ENCODE peak calls at places on chromosomes 11 and 22, in eight cellular contexts. One of them, this sample, is unnamed.

GRCh38 chr11:44766112-44766971 is 39.6 kb downstream of the TSPAN18 start:
- DNase-seq in AG09319: no peak
- DNase-seq in RWPE1: no peak
- DNase-seq in MCF 10A: no peak
- DNase-seq in thoracic aorta: peak; percentile 48
- DNase-seq in fibroblast of lung: peak; percentile 93
- DNase-seq in PC-9: no peak
- DNase-seq in cardiac muscle cell: peak; percentile 43
- DNase-seq in this sample: no peak

GRCh38 chr22:20656902-20657836 is 116.7 kb upstream of the SERPIND1 start:
- DNase-seq in PC-9: no peak
- DNase-seq in AG09319: no peak
- DNase-seq in cardiac muscle cell: no peak
- DNase-seq in thoracic aorta: no peak
- DNase-seq in RWPE1: no peak
- DNase-seq in MCF 10A: peak; percentile 1
- DNase-seq in fibroblast of lung: no peak
- DNase-seq in this sample: no peak

GRCh38 chr11:121595717-121596156 is 143.0 kb upstream of the SORL1-AS1 start:
- DNase-seq in cardiac muscle cell: no peak
- DNase-seq in RWPE1: peak; percentile 91
- DNase-seq in thoracic aorta: peak; percentile 59
- DNase-seq in PC-9: peak; percentile 94
- DNase-seq in fibroblast of lung: peak; percentile 100
- DNase-seq in MCF 10A: peak; percentile 97
- DNase-seq in AG09319: peak; percentile 98
- DNase-seq in this sample: no peak

GRCh38 chr11:121466063-121466794 is 13.5 kb upstream of the SORL1-AS1 start:
- DNase-seq in MCF 10A: peak; percentile 98
- DNase-seq in PC-9: peak; percentile 98
- DNase-seq in cardiac muscle cell: peak; percentile 65
- DNase-seq in AG09319: peak; percentile 57
- DNase-seq in fibroblast of lung: peak; percentile 97
- DNase-seq in RWPE1: peak; percentile 98
- DNase-seq in thoracic aorta: peak; percentile 95
- DNase-seq in this sample: peak; percentile 86

GRCh38 chr11:106624377-106624776 is 393.9 kb downstream of the GUCY1A2 start:
- DNase-seq in RWPE1: no peak
- DNase-seq in PC-9: no peak
- DNase-seq in cardiac muscle cell: no peak
- DNase-seq in fibroblast of lung: peak; percentile 26
- DNase-seq in AG09319: no peak
- DNase-seq in thoracic aorta: no peak
- DNase-seq in MCF 10A: peak; percentile 9
- DNase-seq in this sample: no peak

GRCh38 chr11:11532574-11532973 is 89.2 kb downstream of the GALNT18 start:
- DNase-seq in thoracic aorta: no peak
- DNase-seq in cardiac muscle cell: no peak
- DNase-seq in MCF 10A: no peak
- DNase-seq in AG09319: no peak
- DNase-seq in RWPE1: no peak
- DNase-seq in PC-9: no peak
- DNase-seq in fibroblast of lung: peak; percentile 32
- DNase-seq in this sample: no peak

GRCh38 chr22:40782521-40782920 is 36.6 kb downstream of the SLC25A17 start:
- DNase-seq in RWPE1: peak; percentile 49
- DNase-seq in PC-9: peak; percentile 89
- DNase-seq in MCF 10A: no peak
- DNase-seq in fibroblast of lung: no peak
- DNase-seq in cardiac muscle cell: no peak
- DNase-seq in AG09319: no peak
- DNase-seq in thoracic aorta: no peak
- DNase-seq in this sample: no peak

GRCh38 chr11:47928426-47928825 is 51.9 kb upstream of the PTPRJ start:
- DNase-seq in RWPE1: no peak
- DNase-seq in MCF 10A: no peak
- DNase-seq in fibroblast of lung: no peak
- DNase-seq in AG09319: no peak
- DNase-seq in cardiac muscle cell: no peak
- DNase-seq in PC-9: no peak
- DNase-seq in thoracic aorta: no peak
- DNase-seq in this sample: no peak

GRCh38 chr22:27747396-27748256 is 53.9 kb downstream of the MN1 start:
- DNase-seq in AG09319: no peak
- DNase-seq in thoracic aorta: no peak
- DNase-seq in fibroblast of lung: no peak
- DNase-seq in MCF 10A: peak; percentile 60
- DNase-seq in PC-9: no peak
- DNase-seq in RWPE1: no peak
- DNase-seq in cardiac muscle cell: no peak
- DNase-seq in this sample: no peak

GRCh38 chr11:10683429-10683828 is 10.1 kb downstream of the IRAG1 start:
- DNase-seq in MCF 10A: no peak
- DNase-seq in RWPE1: no peak
- DNase-seq in fibroblast of lung: no peak
- DNase-seq in cardiac muscle cell: no peak
- DNase-seq in AG09319: no peak
- DNase-seq in PC-9: no peak
- DNase-seq in thoracic aorta: no peak
- DNase-seq in this sample: no peak

GRCh38 chr11:95517453-95517852 is 272.1 kb downstream of the FAM76B start:
- DNase-seq in PC-9: no peak
- DNase-seq in thoracic aorta: no peak
- DNase-seq in RWPE1: no peak
- DNase-seq in AG09319: no peak
- DNase-seq in cardiac muscle cell: no peak
- DNase-seq in MCF 10A: no peak
- DNase-seq in fibroblast of lung: no peak
- DNase-seq in this sample: no peak

GRCh38 chr22:26956346-26956745 is 299.0 kb downstream of the MIAT start:
- DNase-seq in RWPE1: no peak
- DNase-seq in fibroblast of lung: peak; percentile 9
- DNase-seq in PC-9: no peak
- DNase-seq in AG09319: no peak
- DNase-seq in cardiac muscle cell: no peak
- DNase-seq in MCF 10A: no peak
- DNase-seq in thoracic aorta: no peak
- DNase-seq in this sample: no peak

GRCh38 chr11:28146123-28146751 is 38.0 kb downstream of the METTL15 start:
- DNase-seq in PC-9: peak; percentile 68
- DNase-seq in cardiac muscle cell: no peak
- DNase-seq in fibroblast of lung: peak; percentile 95
- DNase-seq in MCF 10A: peak; percentile 88
- DNase-seq in AG09319: peak; percentile 51
- DNase-seq in thoracic aorta: no peak
- DNase-seq in RWPE1: peak; percentile 81
- DNase-seq in this sample: no peak

GRCh38 chr11:118791015-118791960 is at the start of gene DDX6:
- DNase-seq in thoracic aorta: peak; percentile 78
- DNase-seq in cardiac muscle cell: peak; percentile 92
- DNase-seq in MCF 10A: peak; percentile 85
- DNase-seq in RWPE1: peak; percentile 88
- DNase-seq in AG09319: peak; percentile 74
- DNase-seq in fibroblast of lung: peak; percentile 89
- DNase-seq in PC-9: peak; percentile 73
- DNase-seq in this sample: peak; percentile 74
- TF ChIP-seq CTCF in thoracic aorta: peak; percentile 17
- TF ChIP-seq CTCF in cardiac muscle cell: peak; percentile 25
- TF ChIP-seq CTCF in MCF 10A: no peak
- TF ChIP-seq CTCF in RWPE1: peak; percentile 17
- TF ChIP-seq CTCF in AG09319: peak; percentile 37
- TF ChIP-seq CTCF in fibroblast of lung: peak; percentile 19
- TF ChIP-seq CTCF in PC-9: peak; percentile 53
- TF ChIP-seq CTCF in this sample: no peak

DNA sequence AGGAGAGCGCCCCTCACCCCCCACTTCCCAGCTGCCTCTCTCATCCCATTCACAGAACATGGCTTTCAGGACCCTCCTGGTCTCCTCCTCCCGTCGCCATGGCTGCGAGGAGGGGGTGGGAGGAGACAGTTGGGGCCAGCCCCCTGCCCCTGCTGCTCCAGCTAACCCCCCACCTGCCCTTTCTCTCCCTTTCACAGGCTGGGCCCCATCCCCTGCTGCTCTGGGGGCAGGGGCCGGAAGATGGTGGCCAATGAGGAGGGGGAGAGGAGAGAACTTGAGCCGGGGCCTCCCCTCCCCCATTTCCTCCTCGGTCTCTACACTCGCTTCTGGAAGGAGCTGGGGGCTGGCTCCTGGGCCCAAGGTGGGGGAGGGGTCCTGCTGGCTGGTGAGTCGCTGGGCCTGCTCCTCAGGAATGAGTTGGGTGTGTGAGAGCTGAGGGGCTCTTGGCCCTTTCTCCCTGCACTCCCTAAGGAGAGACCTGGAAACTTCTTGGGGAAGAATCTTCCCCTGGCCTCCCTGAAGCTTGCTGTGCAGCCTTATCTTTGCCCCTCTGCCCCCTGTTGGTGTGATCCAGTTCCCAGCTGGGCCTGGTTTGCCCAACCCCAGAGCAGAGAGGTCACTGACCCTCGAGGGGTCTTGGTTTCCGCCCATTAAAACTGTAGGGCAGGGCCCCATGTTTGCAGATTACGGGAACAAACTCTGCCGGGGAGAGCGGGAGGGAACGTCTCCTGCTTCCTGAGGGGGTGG is 10.2 kb downstream of the YPEL4 start:
- DNase-seq in thoracic aorta: no peak
- DNase-seq in PC-9: no peak
- DNase-seq in MCF 10A: no peak
- DNase-seq in AG09319: no peak
- DNase-seq in RWPE1: no peak
- DNase-seq in cardiac muscle cell: peak; percentile 97
- DNase-seq in fibroblast of lung: peak; percentile 68
- DNase-seq in this sample: no peak
- TF ChIP-seq CTCF in thoracic aorta: no peak
- TF ChIP-seq CTCF in PC-9: no peak
- TF ChIP-seq CTCF in MCF 10A: no peak
- TF ChIP-seq CTCF in AG09319: peak; percentile 11
- TF ChIP-seq CTCF in RWPE1: no peak
- TF ChIP-seq CTCF in cardiac muscle cell: no peak
- TF ChIP-seq CTCF in fibroblast of lung: no peak
- TF ChIP-seq CTCF in this sample: no peak

GRCh38 chr11:40302669-40303068 is 1156.8 kb downstream of the LRRC4C start:
- DNase-seq in RWPE1: no peak
- DNase-seq in cardiac muscle cell: no peak
- DNase-seq in thoracic aorta: no peak
- DNase-seq in AG09319: no peak
- DNase-seq in fibroblast of lung: peak; percentile 83
- DNase-seq in PC-9: no peak
- DNase-seq in MCF 10A: peak; percentile 70
- DNase-seq in this sample: no peak
- TF ChIP-seq CTCF in RWPE1: no peak
- TF ChIP-seq CTCF in cardiac muscle cell: no peak
- TF ChIP-seq CTCF in thoracic aorta: no peak
- TF ChIP-seq CTCF in AG09319: no peak
- TF ChIP-seq CTCF in fibroblast of lung: no peak
- TF ChIP-seq CTCF in PC-9: no peak
- TF ChIP-seq CTCF in MCF 10A: no peak
- TF ChIP-seq CTCF in this sample: no peak

GRCh38 chr11:61955416-61956135 is 5.4 kb downstream of the BEST1 start:
- DNase-seq in fibroblast of lung: no peak
- DNase-seq in thoracic aorta: no peak
- DNase-seq in AG09319: no peak
- DNase-seq in MCF 10A: no peak
- DNase-seq in cardiac muscle cell: peak; percentile 31
- DNase-seq in PC-9: no peak
- DNase-seq in RWPE1: no peak
- DNase-seq in this sample: no peak

GRCh38 chr11:61954106-61955030 is 4.2 kb downstream of the BEST1 start:
- DNase-seq in PC-9: no peak
- DNase-seq in cardiac muscle cell: no peak
- DNase-seq in MCF 10A: no peak
- DNase-seq in AG09319: no peak
- DNase-seq in fibroblast of lung: no peak
- DNase-seq in RWPE1: no peak
- DNase-seq in thoracic aorta: no peak
- DNase-seq in this sample: no peak

GRCh38 chr11:61952882-61953281 is 2.7 kb downstream of the BEST1 start:
- DNase-seq in cardiac muscle cell: no peak
- DNase-seq in fibroblast of lung: no peak
- DNase-seq in MCF 10A: no peak
- DNase-seq in AG09319: no peak
- DNase-seq in RWPE1: no peak
- DNase-seq in thoracic aorta: no peak
- DNase-seq in PC-9: no peak
- DNase-seq in this sample: no peak

GRCh38 chr11:61956191-61957027 is 6.3 kb downstream of the BEST1 start:
- DNase-seq in MCF 10A: no peak
- DNase-seq in cardiac muscle cell: no peak
- DNase-seq in RWPE1: no peak
- DNase-seq in fibroblast of lung: no peak
- DNase-seq in PC-9: no peak
- DNase-seq in AG09319: no peak
- DNase-seq in thoracic aorta: no peak
- DNase-seq in this sample: no peak

GRCh38 chr11:61955031-61955415 is 4.9 kb downstream of the BEST1 start:
- DNase-seq in cardiac muscle cell: peak; percentile 57
- DNase-seq in RWPE1: peak; percentile 65
- DNase-seq in PC-9: peak; percentile 55
- DNase-seq in thoracic aorta: no peak
- DNase-seq in fibroblast of lung: peak; percentile 53
- DNase-seq in MCF 10A: peak; percentile 81
- DNase-seq in AG09319: peak; percentile 66
- DNase-seq in this sample: no peak
- TF ChIP-seq CTCF in cardiac muscle cell: peak; percentile 34
- TF ChIP-seq CTCF in RWPE1: no peak
- TF ChIP-seq CTCF in PC-9: no peak
- TF ChIP-seq CTCF in thoracic aorta: no peak
- TF ChIP-seq CTCF in fibroblast of lung: no peak
- TF ChIP-seq CTCF in MCF 10A: no peak
- TF ChIP-seq CTCF in AG09319: peak; percentile 42
- TF ChIP-seq CTCF in this sample: no peak

GRCh38 chr11:41039592-41039991 is 419.9 kb downstream of the LRRC4C start:
- DNase-seq in AG09319: no peak
- DNase-seq in RWPE1: no peak
- DNase-seq in MCF 10A: no peak
- DNase-seq in cardiac muscle cell: no peak
- DNase-seq in thoracic aorta: no peak
- DNase-seq in PC-9: peak; percentile 17
- DNase-seq in fibroblast of lung: no peak
- DNase-seq in this sample: no peak

GRCh38 chr11:41044747-41045146 is 414.7 kb downstream of the LRRC4C start:
- DNase-seq in cardiac muscle cell: no peak
- DNase-seq in thoracic aorta: no peak
- DNase-seq in AG09319: no peak
- DNase-seq in MCF 10A: no peak
- DNase-seq in RWPE1: no peak
- DNase-seq in fibroblast of lung: no peak
- DNase-seq in PC-9: no peak
- DNase-seq in this sample: no peak

GRCh38 chr11:41040474-41040873 is 419.0 kb downstream of the LRRC4C start:
- DNase-seq in RWPE1: no peak
- DNase-seq in thoracic aorta: no peak
- DNase-seq in PC-9: no peak
- DNase-seq in MCF 10A: no peak
- DNase-seq in AG09319: no peak
- DNase-seq in cardiac muscle cell: no peak
- DNase-seq in fibroblast of lung: no peak
- DNase-seq in this sample: no peak
- TF ChIP-seq CTCF in RWPE1: no peak
- TF ChIP-seq CTCF in thoracic aorta: no peak
- TF ChIP-seq CTCF in PC-9: no peak
- TF ChIP-seq CTCF in MCF 10A: no peak
- TF ChIP-seq CTCF in AG09319: no peak
- TF ChIP-seq CTCF in cardiac muscle cell: no peak
- TF ChIP-seq CTCF in fibroblast of lung: no peak
- TF ChIP-seq CTCF in this sample: no peak

This sample was measured in omental fat pad.